ENCODE peak calls at places on chromosomes 6 and 20, in ten cellular contexts. I is CD8-positive, alpha-beta memory T cell; Z is naive thymus-derived CD4-positive, alpha-beta T cell; D is transverse colon; J is OCI-LY7; C is heart right ventricle; S is coronary artery; W is breast epithelium; P is upper lobe of left lung; L is cardiac muscle cell. E is an unnamed sample.

GRCh38 chr6:36679043-36679821 is 718 bp downstream of the CDKN1A start:
- DNase-seq in I (peak), Z (peak), D (peak), J (no peak), C (peak), S (peak), W (peak), P (peak), L (peak), E (peak)

GRCh38 chr6:142940487-142940886 is 4.5 kb downstream of the HIVEP2 start:
- DNase-seq in I (no peak), Z (no peak), D (no peak), J (no peak), C (no peak), S (no peak), W (no peak), P (no peak), L (peak), E (no peak)

GRCh38 chr6:150006961-150007464 is 18.3 kb downstream of the RAET1L start:
- DNase-seq in I (no peak), Z (peak), D (no peak), J (peak), C (no peak), S (no peak), W (no peak), P (no peak), L (peak), E (no peak)

GRCh38 chr6:27687154-27688013 is 214.5 kb upstream of the ZNF184 start:
- DNase-seq in I (peak), Z (peak), D (peak), J (peak), C (peak), S (peak), W (peak), P (peak), L (peak), E (peak)

GRCh38 chr6:13135152-13135551 is 193.2 kb downstream of the TBC1D7 start:
- DNase-seq in I (no peak), Z (no peak), D (no peak), J (no peak), C (no peak), S (no peak), W (no peak), P (no peak), L (no peak), E (no peak)

GRCh38 chr6:39263299-39264037 is 34.2 kb upstream of the KCNK5 start:
- DNase-seq in I (no peak), Z (no peak), D (no peak), J (no peak), C (no peak), S (no peak), W (no peak), P (no peak), L (no peak), E (no peak)

GRCh38 chr6:165662671-165663282 is at the start of gene PDE10A:
- DNase-seq in I (no peak), Z (no peak), D (no peak), J (no peak), C (peak), S (no peak), W (no peak), P (no peak), L (peak), E (no peak)

GRCh38 chr6:110398778-110399177 is 16.6 kb downstream of the DDO start:
- DNase-seq in I (no peak), Z (no peak), D (no peak), J (no peak), C (no peak), S (no peak), W (no peak), P (no peak), L (no peak), E (no peak)

GRCh38 chr20:22333885-22334545 is 250.4 kb downstream of the FOXA2 start:
- DNase-seq in I (no peak), Z (peak), D (peak), J (peak), C (peak), S (no peak), W (peak), P (peak), L (peak), E (no peak)

GRCh38 chr6:127219869-127220268 is 46.8 kb upstream of the RNF146 start:
- DNase-seq in I (no peak), Z (no peak), D (no peak), J (no peak), C (no peak), S (no peak), W (no peak), P (no peak), L (no peak), E (no peak)

GRCh38 chr6:42368156-42368555 is 83.6 kb downstream of the TRERF1 start:
- DNase-seq in I (no peak), Z (no peak), D (no peak), J (no peak), C (no peak), S (no peak), W (no peak), P (no peak), L (no peak), E (no peak)

GRCh38 chr6:132202569-132202968 is 198.7 kb downstream of the MOXD1 start:
- DNase-seq in I (no peak), Z (no peak), D (no peak), J (no peak), C (no peak), S (no peak), W (no peak), P (no peak), L (peak), E (no peak)

GRCh38 chr6:3325210-3325609 is 66.5 kb downstream of the PSMG4 start:
- DNase-seq in I (no peak), Z (no peak), D (no peak), J (no peak), C (no peak), S (peak), W (peak), P (no peak), L (peak), E (no peak)

GRCh38 chr6:77650098-77650663 is 2.7 kb upstream of the MEI4 start:
- DNase-seq in I (no peak), Z (no peak), D (peak), J (no peak), C (peak), S (peak), W (no peak), P (no peak), L (peak), E (no peak)

GRCh38 chr6:77657365-77657764 is 4.5 kb downstream of the MEI4 start:
- DNase-seq in I (no peak), Z (no peak), D (no peak), J (no peak), C (no peak), S (no peak), W (no peak), P (no peak), L (no peak), E (no peak)

GRCh38 chr6:77653817-77654216 is 978 bp downstream of the MEI4 start:
- DNase-seq in I (no peak), Z (no peak), D (no peak), J (no peak), C (no peak), S (no peak), W (no peak), P (no peak), L (no peak), E (no peak)

GRCh38 chr6:77652739-77653138 is at the start of gene MEI4:
- DNase-seq in I (no peak), Z (no peak), D (no peak), J (no peak), C (no peak), S (no peak), W (no peak), P (no peak), L (no peak), E (no peak)
- H3K27ac ChIP-seq in I (no peak), Z (no peak), D (no peak), J (no peak), C (no peak), S (no peak), W (no peak), P (no peak), L (no peak), E (no peak)

GRCh38 chr6:7238526-7238899 is 74.5 kb downstream of the SSR1 start:
- DNase-seq in I (no peak), Z (no peak), D (no peak), J (no peak), C (no peak), S (no peak), W (no peak), P (no peak), L (no peak), E (no peak)
- H3K27ac ChIP-seq in I (no peak), Z (no peak), D (peak), J (no peak), C (no peak), S (no peak), W (peak), P (peak), L (no peak), E (no peak)

DNA sequence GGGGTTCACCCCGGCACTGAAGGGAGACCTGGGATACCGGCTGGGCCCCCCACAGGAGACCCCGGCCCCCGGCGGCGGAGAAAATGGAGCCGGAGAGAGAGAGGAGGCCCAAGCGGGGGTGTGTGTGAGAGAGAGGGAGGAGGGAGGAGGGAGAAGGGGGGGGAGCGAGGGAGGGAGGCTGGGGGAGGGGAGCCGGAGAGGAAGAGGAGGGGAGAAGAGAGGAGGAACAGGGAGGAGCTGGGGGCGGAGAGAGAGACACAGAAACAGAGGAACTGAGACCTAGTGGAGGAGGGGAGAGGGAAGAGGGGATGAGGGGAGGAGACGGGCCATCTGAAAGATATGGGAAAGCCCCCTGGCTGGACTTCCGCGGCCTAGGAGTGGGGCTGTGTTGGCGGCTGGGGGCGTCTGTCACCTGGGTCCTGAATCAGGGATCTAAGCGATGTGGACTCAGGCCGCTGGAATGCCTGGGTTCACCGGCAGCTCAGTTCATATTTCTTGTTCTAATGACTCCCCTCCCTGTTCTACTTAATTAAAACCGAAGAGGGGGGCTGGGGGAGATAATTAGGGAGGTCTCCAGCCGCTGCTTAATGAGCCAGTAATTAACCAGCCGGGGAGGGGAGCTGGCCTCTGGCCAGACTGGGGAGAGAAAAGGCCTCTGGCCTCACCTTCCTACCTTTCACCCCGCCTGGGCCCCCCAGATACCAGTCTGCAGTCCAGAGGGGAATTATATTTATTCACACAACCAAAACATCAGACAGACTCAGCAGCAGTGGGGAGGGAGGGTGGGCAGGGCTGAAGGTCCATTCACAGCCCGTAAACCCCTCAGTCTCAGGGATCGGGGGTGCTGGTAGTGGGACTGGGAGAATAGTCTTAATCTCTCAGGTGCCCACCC is at the start of gene PBX2:
- DNase-seq in I (peak), Z (peak), D (peak), J (peak), C (peak), S (peak), W (peak), P (peak), L (peak), E (peak)
- H3K27ac ChIP-seq in I (peak), Z (peak), D (peak), J (peak), C (peak), S (peak), W (peak), P (peak), L (peak), E (peak)

GRCh38 chr6:40906759-40907158 is 132.3 kb downstream of the UNC5CL start:
- DNase-seq in I (no peak), Z (no peak), D (no peak), J (no peak), C (no peak), S (no peak), W (no peak), P (no peak), L (no peak), E (no peak)
- H3K27ac ChIP-seq in I (no peak), Z (no peak), D (no peak), J (no peak), C (peak), S (no peak), W (peak), P (no peak), L (no peak), E (no peak)

E was measured in caudate nucleus.